ENCODE peak calls at places on chromosome 22, in four cellular contexts. B is activated T-helper 9 cell treated with anti-CD3 and anti-CD28 coated beads, Interleukin-2, amount 50 U/mL, for 16 hours; T is activated CD4-positive, alpha-beta T cell treated with anti-CD3 and anti-CD28 coated beads, Interleukin-2, amount 50 U/mL, for 48 hours; X is spleen. D is an unnamed sample.

GRCh38 chr22:41660416-41660815 is 28.3 kb downstream of the SNU13 start:
- DNase-seq in B (no peak), T (no peak), X (no peak), D (no peak)

GRCh38 chr22:29994027-29994715 is 86.1 kb upstream of the HORMAD2 start:
- DNase-seq in B (no peak), T (no peak), X (no peak), D (peak)

GRCh38 chr22:44684506-44685383 is 17.3 kb upstream of the PRR5 start:
- DNase-seq in B (peak), T (peak), X (peak), D (peak)

GRCh38 chr22:45235101-45235777 is 5.5 kb downstream of the KIAA0930 start:
- DNase-seq in B (no peak), T (no peak), X (peak), D (no peak)

GRCh38 chr22:49646876-49647275 is 180.8 kb downstream of the BRD1 start:
- DNase-seq in B (no peak), T (no peak), X (no peak), D (no peak)

GRCh38 chr22:41966607-41967240 is 2.5 kb upstream of the SEPTIN3 start:
- DNase-seq in B (no peak), T (peak), X (no peak), D (peak)

GRCh38 chr22:19517171-19517500 is 7.1 kb downstream of the CLDN5 start:
- DNase-seq in B (no peak), T (no peak), X (no peak), D (no peak)

GRCh38 chr22:42645938-42646568 is 3.1 kb downstream of the CYB5R3 start:
- DNase-seq in B (no peak), T (no peak), X (no peak), D (no peak)

GRCh38 chr22:39206491-39206890 is 38.3 kb downstream of the PDGFB start:
- DNase-seq in B (no peak), T (no peak), X (peak), D (no peak)

GRCh38 chr22:33579448-33580093 is 340.7 kb downstream of the LARGE1 start:
- DNase-seq in B (no peak), T (peak), X (no peak), D (peak)

GRCh38 chr22:31084811-31085492 is 3.8 kb downstream of the SMTN start:
- DNase-seq in B (peak), T (peak), X (peak), D (peak)

GRCh38 chr22:50292643-50293440 is 14.6 kb downstream of the PLXNB2 start:
- DNase-seq in B (no peak), T (no peak), X (no peak), D (no peak)

GRCh38 chr22:32951081-32951806 is 106.9 kb downstream of the SYN3 start:
- DNase-seq in B (no peak), T (peak), X (no peak), D (no peak)

GRCh38 chr22:27775087-27775697 is 26.4 kb downstream of the MN1 start:
- DNase-seq in B (no peak), T (no peak), X (no peak), D (peak)

GRCh38 chr22:32475428-32476010 is 908 bp downstream of the FBXO7 start:
- DNase-seq in B (no peak), T (peak), X (peak), D (peak)

GRCh38 chr22:39773976-39774539 is 119.5 kb downstream of the ENTHD1 start:
- DNase-seq in B (no peak), T (peak), X (no peak), D (no peak)

GRCh38 chr22:36925388-36926290 is 12.2 kb downstream of the CSF2RB start:
- DNase-seq in B (no peak), T (no peak), X (peak), D (peak)